ENCODE peak calls at places on chromosomes 2 and 18, in nine cellular contexts. O is GM23338; R is body of pancreas; U is T-helper 2 cell; H is activated T-helper 1 cell treated with anti-CD3 and anti-CD28 coated beads, Interleukin-12 subunit alpha, Interleukin-12 subunit beta, Interleukin-2, Interleukin-4 antibody, amounts not matched to agents 30 ng/mL and 10 ng/mL and 1 ng/mL, durations not matched to agents 14 hours and 24 hours and 36 hours; T is KBM-7; P is ELR; C is stimulated activated CD4-positive, alpha-beta T cell treated with anti-CD3 and anti-CD28 coated beads, Interleukin-4, amount 100 ng/mL, for 4 hours; F is C1 segment of cervical spinal cord. W is an unnamed sample.
A peak's percentile ranks its signal among the peaks of the same experiment; 100 is the strongest.

GRCh38 chr2:38653715-38654494 is 12.0 kb upstream of the GALM start:
- DNase-seq in O (no peak), R (no peak), U (peak; percentile 93), H (peak; percentile 30), T (no peak), P (peak; percentile 10), C (peak; percentile 71), F (no peak), W (no peak)

GRCh38 chr2:70471129-70471528 is 82.5 kb downstream of the TGFA start:
- DNase-seq in O (no peak), R (no peak), U (no peak), H (no peak), T (no peak), P (peak; percentile 8), C (no peak), F (no peak), W (no peak)

GRCh38 chr2:60152226-60152833 is 401.1 kb downstream of the BCL11A start:
- DNase-seq in O (peak; percentile 82), R (no peak), U (peak; percentile 10), H (no peak), T (peak; percentile 61), P (peak; percentile 38), C (no peak), F (no peak), W (no peak)

GRCh38 chr2:233210843-233211600 is 40.5 kb upstream of the ATG16L1 start:
- DNase-seq in O (no peak), R (peak; percentile 63), U (no peak), H (no peak), T (no peak), P (peak; percentile 92), C (no peak), F (no peak), W (peak; percentile 35)

GRCh38 chr2:234772775-234773064 is 179.1 kb upstream of the SH3BP4 start:
- DNase-seq in O (no peak), R (no peak), U (no peak), H (no peak), T (no peak), P (no peak), C (no peak), F (no peak), W (no peak)

GRCh38 chr2:104858325-104858978 is 4.5 kb downstream of the POU3F3 start:
- DNase-seq in O (no peak), R (no peak), U (no peak), H (no peak), T (no peak), P (no peak), C (no peak), F (no peak), W (no peak)

GRCh38 chr2:207184348-207184747 is 18.6 kb upstream of the KLF7 start:
- DNase-seq in O (no peak), R (no peak), U (no peak), H (no peak), T (no peak), P (peak; percentile 72), C (no peak), F (no peak), W (no peak)

GRCh38 chr2:16425462-16426336 is 239.9 kb downstream of the CYRIA start:
- DNase-seq in O (no peak), R (peak; percentile 82), U (no peak), H (no peak), T (no peak), P (no peak), C (no peak), F (no peak), W (no peak)

GRCh38 chr2:167264380-167264779 is 376.1 kb downstream of the XIRP2 start:
- DNase-seq in O (peak; percentile 68), R (peak; percentile 15), U (peak; percentile 3), H (no peak), T (no peak), P (peak; percentile 23), C (no peak), F (no peak), W (peak; percentile 25)

GRCh38 chr2:171675810-171676345 is 11.4 kb upstream of the DYNC1I2 start:
- DNase-seq in O (peak; percentile 3), R (no peak), U (no peak), H (no peak), T (no peak), P (no peak), C (no peak), F (no peak), W (no peak)

GRCh38 chr2:203782262-203782976 is 76.0 kb downstream of the CD28 start:
- DNase-seq in O (peak; percentile 83), R (peak; percentile 48), U (peak; percentile 89), H (peak; percentile 50), T (peak; percentile 31), P (peak; percentile 97), C (peak; percentile 81), F (peak; percentile 8), W (no peak)

GRCh38 chr2:45390433-45390832 is 220.6 kb downstream of the SRBD1 start:
- DNase-seq in O (peak; percentile 52), R (no peak), U (no peak), H (no peak), T (no peak), P (no peak), C (no peak), F (no peak), W (no peak)

GRCh38 chr2:173892341-173892740 is 72.8 kb downstream of the SP3 start:
- DNase-seq in O (no peak), R (no peak), U (peak; percentile 35), H (no peak), T (no peak), P (no peak), C (no peak), F (no peak), W (no peak)

GRCh38 chr2:230877131-230877736 is 12.5 kb downstream of the ITM2C start:
- DNase-seq in O (no peak), R (no peak), U (no peak), H (no peak), T (no peak), P (no peak), C (no peak), F (no peak), W (no peak)

GRCh38 chr2:220452561-220452960 is 825.1 kb downstream of the SLC4A3 start:
- DNase-seq in O (no peak), R (no peak), U (no peak), H (no peak), T (no peak), P (no peak), C (no peak), F (no peak), W (no peak)

GRCh38 chr18:4068552-4069158 is 386.5 kb downstream of the DLGAP1 start:
- DNase-seq in O (peak; percentile 81), R (peak; percentile 45), U (peak; percentile 35), H (peak; percentile 5), T (peak; percentile 55), P (peak; percentile 46), C (no peak), F (no peak), W (no peak)

GRCh38 chr18:13762690-13763439 is 36.4 kb downstream of the RNMT start:
- DNase-seq in O (no peak), R (no peak), U (no peak), H (no peak), T (no peak), P (no peak), C (no peak), F (no peak), W (no peak)

GRCh38 chr2:86825728-86826386 is 35.1 kb upstream of the CD8A start:
- DNase-seq in O (no peak), R (no peak), U (peak; percentile 84), H (peak; percentile 29), T (no peak), P (no peak), C (no peak), F (no peak), W (no peak)

GRCh38 chr2:25044990-25045389 is 3.1 kb downstream of the EFR3B start:
- DNase-seq in O (no peak), R (no peak), U (no peak), H (no peak), T (no peak), P (no peak), C (no peak), F (no peak), W (peak; percentile 30)

GRCh38 chr2:42101641-42102605 is 54.1 kb downstream of the PKDCC start:
- DNase-seq in O (peak; percentile 72), R (peak; percentile 50), U (peak; percentile 95), H (peak; percentile 92), T (no peak), P (peak; percentile 87), C (peak; percentile 94), F (peak; percentile 50), W (no peak)

GRCh38 chr2:9768388-9768787 is 74.9 kb upstream of the TAF1B start:
- DNase-seq in O (peak; percentile 91), R (peak; percentile 88), U (no peak), H (no peak), T (no peak), P (no peak), C (no peak), F (no peak), W (peak; percentile 66)

GRCh38 chr2:101341421-101341820 is 32.9 kb upstream of the RNF149 start:
- DNase-seq in O (peak; percentile 65), R (no peak), U (peak; percentile 55), H (no peak), T (peak; percentile 36), P (no peak), C (no peak), F (no peak), W (no peak)

GRCh38 chr2:71609029-71609428 is 155.7 kb downstream of the DYSF start:
- DNase-seq in O (no peak), R (peak; percentile 2), U (no peak), H (no peak), T (no peak), P (no peak), C (no peak), F (no peak), W (peak; percentile 9)

W was measured in gastrocnemius medialis.